ENCODE peak calls at places on chromosomes 3 and 15, in four cellular contexts. J, E, A and B are unnamed samples.

GRCh38 chr3:79410136-79410535 is 357.7 kb downstream of the ROBO1 start:
- DNase-seq in J (no peak), E (no peak), A (no peak), B (no peak)

GRCh38 chr3:132637590-132637989 is 22.0 kb downstream of the ACAD11 start:
- DNase-seq in J (no peak), E (no peak), A (no peak), B (no peak)

GRCh38 chr3:112032377-112032776 is 2.2 kb upstream of the TMPRSS7 start:
- DNase-seq in J (no peak), E (no peak), A (no peak), B (no peak)

GRCh38 chr3:175646865-175647264 is 787.7 kb downstream of the NAALADL2 start:
- DNase-seq in J (no peak), E (no peak), A (no peak), B (no peak)

GRCh38 chr3:50662408-50662807 is 12.3 kb upstream of the DOCK3 start:
- DNase-seq in J (no peak), E (no peak), A (no peak), B (peak; percentile 30)

GRCh38 chr15:44029940-44030568 is 165.0 kb downstream of the FRMD5 start:
- DNase-seq in J (no peak), E (no peak), A (no peak), B (no peak)

GRCh38 chr15:101264911-101265641 is 12.2 kb downstream of the SELENOS start:
- DNase-seq in J (no peak), E (no peak), A (no peak), B (peak; percentile 32)

GRCh38 chr3:46617941-46618340 is 5.6 kb downstream of the FAM240A start:
- DNase-seq in J (no peak), E (no peak), A (no peak), B (no peak)

GRCh38 chr3:27976933-27977332 is 254.8 kb upstream of the EOMES start:
- DNase-seq in J (no peak), E (no peak), A (no peak), B (no peak)

GRCh38 chr3:55538158-55538557 is 51.1 kb upstream of the WNT5A start:
- DNase-seq in J (no peak), E (no peak), A (no peak), B (no peak)

GRCh38 chr3:196837819-196838420 is 29.8 kb upstream of the SENP5 start:
- DNase-seq in J (peak; percentile 60), E (peak; percentile 69), A (peak; percentile 82), B (peak; percentile 89)

GRCh38 chr15:35909414-35909813 is 363.4 kb upstream of the DPH6 start:
- DNase-seq in J (no peak), E (no peak), A (no peak), B (no peak)

GRCh38 chr3:169846458-169847193 is 23.1 kb downstream of the LRRC31 start:
- DNase-seq in J (no peak), E (no peak), A (peak; percentile 72), B (no peak)

GRCh38 chr15:77807115-77807514 is 174.4 kb upstream of the LINGO1 start:
- DNase-seq in J (no peak), E (no peak), A (no peak), B (no peak)

GRCh38 chr3:112761062-112761638 is 85.5 kb downstream of the CD200R1L start:
- DNase-seq in J (no peak), E (no peak), A (no peak), B (no peak)

GRCh38 chr15:56690733-56691132 is 42.6 kb downstream of the ZNF280D start:
- DNase-seq in J (no peak), E (no peak), A (no peak), B (no peak)

GRCh38 chr3:65406470-65406869 is 632.2 kb downstream of the MAGI1 start:
- DNase-seq in J (no peak), E (no peak), A (no peak), B (no peak)

GRCh38 chr3:40593351-40593750 is 68.6 kb downstream of the ZNF621 start:
- DNase-seq in J (no peak), E (no peak), A (no peak), B (no peak)

GRCh38 chr3:160470181-160470580 is 20.6 kb upstream of the TRIM59 start:
- DNase-seq in J (no peak), E (no peak), A (no peak), B (no peak)

GRCh38 chr3:181298421-181298820 is 308.9 kb upstream of the DNAJC19 start:
- DNase-seq in J (no peak), E (no peak), A (no peak), B (no peak)

GRCh38 chr15:36545451-36545992 is 33.9 kb upstream of the CDIN1 start:
- DNase-seq in J (no peak), E (no peak), A (no peak), B (no peak)

GRCh38 chr3:11168881-11169805 is 14.8 kb downstream of the HRH1 start:
- DNase-seq in J (no peak), E (no peak), A (no peak), B (no peak)

GRCh38 chr15:90478981-90479481 is 50.7 kb upstream of the CRTC3 start:
- DNase-seq in J (no peak), E (no peak), A (no peak), B (no peak)

GRCh38 chr3:5016218-5017161 is 37.3 kb downstream of the BHLHE40 start:
- DNase-seq in J (no peak), E (peak; percentile 53), A (peak; percentile 54), B (peak; percentile 82)

GRCh38 chr3:70731046-70731445 is 418.6 kb upstream of the MDFIC2 start:
- DNase-seq in J (no peak), E (no peak), A (no peak), B (no peak)

GRCh38 chr3:127799476-127800222 is 22.7 kb downstream of the MGLL start:
- DNase-seq in J (no peak), E (no peak), A (no peak), B (no peak)

GRCh38 chr15:77904901-77905300 is 172.6 kb downstream of the TBC1D2B start:
- DNase-seq in J (no peak), E (no peak), A (no peak), B (no peak)